ENCODE peak calls at places on chromosome 10, in four cellular contexts. X, K, O and F are unnamed samples.

GRCh38 chr10:74575912-74576311 is 250.5 kb upstream of the KAT6B start:
- DNase-seq in X (no peak), K (no peak), O (no peak), F (no peak)

GRCh38 chr10:123270806-123271205 is 116.6 kb downstream of the BUB3 start:
- DNase-seq in O (no peak), K (no peak), X (no peak), F (no peak)

GRCh38 chr10:131852823-131853609 is 47.8 kb upstream of the PPP2R2D start:
- DNase-seq in K (no peak), X (no peak), O (no peak), F (no peak)

GRCh38 chr10:31188792-31189406 is 130.1 kb upstream of the ZEB1 start:
- DNase-seq in X (no peak), K (no peak), O (no peak), F (no peak)

GRCh38 chr10:127694580-127695193 is 42.3 kb upstream of the FOXI2 start:
- DNase-seq in X (no peak), O (peak; percentile 42), K (no peak), F (peak; percentile 10)

GRCh38 chr10:1399431-1400120 is 337.7 kb downstream of the ADARB2 start:
- DNase-seq in X (no peak), O (no peak), K (no peak), F (no peak)

GRCh38 chr10:85849315-85849714 is 517.3 kb downstream of the GRID1 start:
- DNase-seq in K (no peak), X (no peak), O (no peak), F (no peak)

GRCh38 chr10:47384148-47384921 is at the start of gene ZNF488:
- DNase-seq in X (peak; percentile 29), K (no peak), O (peak; percentile 86), F (peak; percentile 43)

GRCh38 chr10:24556746-24557742 is 166.6 kb downstream of the ARHGAP21 start:
- DNase-seq in X (no peak), O (peak; percentile 74), K (peak; percentile 65), F (no peak)

GRCh38 chr10:55146032-55146431 is 345.0 kb upstream of the PCDH15 start:
- DNase-seq in K (no peak), O (peak; percentile 48), X (no peak), F (no peak)

GRCh38 chr10:32530231-32530630 is 84.3 kb downstream of the CCDC7 start:
- DNase-seq in X (no peak), O (no peak), K (no peak), F (no peak)

GRCh38 chr10:75403144-75404022 is 1.8 kb upstream of the ZNF503 start:
- DNase-seq in O (peak; percentile 65), X (no peak), K (no peak), F (no peak)

GRCh38 chr10:133324198-133324792 is 12.4 kb downstream of the CALY start:
- DNase-seq in K (no peak), X (no peak), O (peak; percentile 36), F (no peak)

GRCh38 chr10:126839094-126839761 is 66.0 kb upstream of the DOCK1 start:
- DNase-seq in X (no peak), K (no peak), O (no peak), F (peak; percentile 66)

GRCh38 chr10:33421789-33422188 is 87.3 kb upstream of the NRP1 start:
- DNase-seq in K (no peak), O (peak; percentile 93), X (no peak), F (no peak)

GRCh38 chr10:33126118-33126517 is 168.1 kb upstream of the ITGB1 start:
- DNase-seq in K (no peak), X (no peak), O (peak; percentile 39), F (no peak)

GRCh38 chr10:67665491-67665890 is 30.5 kb downstream of the CTNNA3 start:
- DNase-seq in K (no peak), O (peak; percentile 87), X (no peak), F (no peak)

GRCh38 chr10:791639-792038 is 102.2 kb upstream of the DIP2C start:
- DNase-seq in X (no peak), K (no peak), O (no peak), F (no peak)

GRCh38 chr10:87863102-87863943 is at the start of the genes KLLN and PTEN:
- DNase-seq in O (peak; percentile 81), K (no peak), X (peak; percentile 56), F (peak; percentile 75)

GRCh38 chr10:110916554-110917346 is 2.2 kb downstream of the BBIP1 start:
- DNase-seq in X (no peak), K (no peak), O (peak; percentile 61), F (no peak)

GRCh38 chr10:93376372-93377296 is 105.5 kb downstream of the MYOF start:
- DNase-seq in K (peak; percentile 87), O (peak; percentile 88), X (peak; percentile 1), F (peak; percentile 31)

GRCh38 chr10:26593896-26594295 is 103.6 kb upstream of the PDSS1 start:
- DNase-seq in K (no peak), O (no peak), X (no peak), F (no peak)

GRCh38 chr10:132137111-132138072 is 49.4 kb upstream of the DPYSL4 start:
- DNase-seq in O (no peak), K (no peak), X (no peak), F (no peak)

GRCh38 chr10:69104994-69105790 is 17.3 kb downstream of the SRGN start:
- DNase-seq in O (no peak), K (no peak), X (no peak), F (no peak)

GRCh38 chr10:124998624-124999291 is 56.8 kb downstream of the ZRANB1 start:
- DNase-seq in K (no peak), X (no peak), O (no peak), F (no peak)

GRCh38 chr10:89213191-89213808 is 6.2 kb upstream of the CH25H start:
- DNase-seq in X (no peak), K (peak; percentile 31), O (peak; percentile 55), F (no peak)

GRCh38 chr10:132867801-132868644 is 74.3 kb downstream of the CFAP46 start:
- DNase-seq in O (no peak), X (no peak), K (no peak), F (no peak)

GRCh38 chr10:78432582-78432981 is 398.9 kb downstream of the RPS24 start:
- DNase-seq in O (peak; percentile 69), K (no peak), X (no peak), F (no peak)

GRCh38 chr10:103727546-103727963 is 127.8 kb downstream of the SH3PXD2A start:
- DNase-seq in K (no peak), O (no peak), X (no peak), F (no peak)

GRCh38 chr10:75592014-75592842 is 160.8 kb downstream of the LRMDA start:
- DNase-seq in K (no peak), O (no peak), X (no peak), F (no peak)

GRCh38 chr10:69451784-69452251 is 553 bp downstream of the TSPAN15 start:
- DNase-seq in O (peak; percentile 85), X (no peak), K (no peak), F (no peak)

GRCh38 chr10:3944591-3944990 is 159.6 kb upstream of the KLF6 start:
- DNase-seq in X (no peak), O (no peak), K (no peak), F (no peak)

GRCh38 chr10:61825617-61826016 is 75.9 kb upstream of the ARID5B start:
- DNase-seq in X (no peak), O (peak; percentile 99), K (no peak), F (no peak)

GRCh38 chr10:96720422-96721206 is at the start of gene PIK3AP1:
- DNase-seq in K (no peak), X (peak; percentile 17), O (peak; percentile 25), F (no peak)

GRCh38 chr10:132520147-132520811 is 17.3 kb upstream of the INPP5A start:
- DNase-seq in K (no peak), O (no peak), X (no peak), F (no peak)

GRCh38 chr10:75982611-75983369 is 551.4 kb downstream of the LRMDA start:
- DNase-seq in O (peak; percentile 93), K (no peak), X (no peak), F (no peak)

GRCh38 chr10:103752680-103753248 is 102.6 kb downstream of the SH3PXD2A start:
- DNase-seq in K (no peak), X (peak; percentile 8), O (peak; percentile 61), F (no peak)